ENCODE peak calls at places on chromosomes 1 and 21, in seven cellular contexts. One of them, this sample, is unnamed.

GRCh38 chr1:103170608-103171007 is 62.3 kb upstream of the COL11A1 start:
- DNase-seq in foreskin melanocyte: peak
- DNase-seq in mesothelial cell of epicardium: no peak
- DNase-seq in hepatocyte: no peak
- DNase-seq in GM12891: no peak
- DNase-seq in mucosa of gallbladder: no peak
- DNase-seq in breast epithelium: no peak
- DNase-seq in this sample: no peak

GRCh38 chr1:68770817-68771216 is 273.9 kb upstream of the DEPDC1 start:
- DNase-seq in mesothelial cell of epicardium: no peak
- DNase-seq in mucosa of gallbladder: no peak
- DNase-seq in GM12891: no peak
- DNase-seq in foreskin melanocyte: no peak
- DNase-seq in breast epithelium: no peak
- DNase-seq in hepatocyte: no peak
- DNase-seq in this sample: no peak

GRCh38 chr1:221795400-221795799 is 53.5 kb upstream of the DUSP10 start:
- DNase-seq in foreskin melanocyte: no peak
- DNase-seq in hepatocyte: no peak
- DNase-seq in mucosa of gallbladder: no peak
- DNase-seq in GM12891: no peak
- DNase-seq in breast epithelium: no peak
- DNase-seq in mesothelial cell of epicardium: no peak
- DNase-seq in this sample: no peak

GRCh38 chr1:40450491-40451237 is 388 bp downstream of the ZFP69B start:
- DNase-seq in foreskin melanocyte: no peak
- DNase-seq in breast epithelium: no peak
- DNase-seq in mucosa of gallbladder: no peak
- DNase-seq in mesothelial cell of epicardium: peak
- DNase-seq in GM12891: no peak
- DNase-seq in hepatocyte: peak
- DNase-seq in this sample: peak

GRCh38 chr1:228542376-228542775 is 55.2 kb downstream of the RNF187 start:
- DNase-seq in hepatocyte: no peak
- DNase-seq in mesothelial cell of epicardium: no peak
- DNase-seq in breast epithelium: no peak
- DNase-seq in mucosa of gallbladder: no peak
- DNase-seq in GM12891: no peak
- DNase-seq in foreskin melanocyte: no peak
- DNase-seq in this sample: no peak

GRCh38 chr1:243598433-243598832 is 251.6 kb downstream of the AKT3 start:
- DNase-seq in breast epithelium: no peak
- DNase-seq in mucosa of gallbladder: no peak
- DNase-seq in foreskin melanocyte: no peak
- DNase-seq in GM12891: no peak
- DNase-seq in hepatocyte: no peak
- DNase-seq in mesothelial cell of epicardium: no peak
- DNase-seq in this sample: no peak

GRCh38 chr1:6743189-6744101 is 41.8 kb upstream of the CAMTA1 start:
- DNase-seq in mucosa of gallbladder: peak
- DNase-seq in mesothelial cell of epicardium: no peak
- DNase-seq in breast epithelium: no peak
- DNase-seq in GM12891: no peak
- DNase-seq in hepatocyte: no peak
- DNase-seq in foreskin melanocyte: no peak
- DNase-seq in this sample: no peak

GRCh38 chr1:69103213-69103612 is 464.5 kb upstream of the LRRC7 start:
- DNase-seq in hepatocyte: no peak
- DNase-seq in foreskin melanocyte: no peak
- DNase-seq in mucosa of gallbladder: no peak
- DNase-seq in breast epithelium: no peak
- DNase-seq in GM12891: no peak
- DNase-seq in mesothelial cell of epicardium: no peak
- DNase-seq in this sample: no peak

GRCh38 chr1:153362187-153362586 is 4.5 kb downstream of the S100A9 start:
- DNase-seq in hepatocyte: no peak
- DNase-seq in foreskin melanocyte: no peak
- DNase-seq in mesothelial cell of epicardium: peak
- DNase-seq in GM12891: no peak
- DNase-seq in breast epithelium: no peak
- DNase-seq in mucosa of gallbladder: no peak
- DNase-seq in this sample: no peak

GRCh38 chr1:46612937-46613660 is 3.5 kb downstream of the MOB3C start:
- DNase-seq in mucosa of gallbladder: no peak
- DNase-seq in mesothelial cell of epicardium: no peak
- DNase-seq in GM12891: no peak
- DNase-seq in foreskin melanocyte: no peak
- DNase-seq in breast epithelium: no peak
- DNase-seq in hepatocyte: no peak
- DNase-seq in this sample: no peak

GRCh38 chr21:41630249-41630648 is 122.3 kb upstream of the TMPRSS2 start:
- DNase-seq in mucosa of gallbladder: no peak
- DNase-seq in mesothelial cell of epicardium: no peak
- DNase-seq in foreskin melanocyte: no peak
- DNase-seq in GM12891: no peak
- DNase-seq in breast epithelium: no peak
- DNase-seq in hepatocyte: peak
- DNase-seq in this sample: no peak

GRCh38 chr1:28134651-28135207 is 41.8 kb downstream of the PTAFR start:
- DNase-seq in foreskin melanocyte: no peak
- DNase-seq in breast epithelium: no peak
- DNase-seq in GM12891: no peak
- DNase-seq in hepatocyte: no peak
- DNase-seq in mucosa of gallbladder: no peak
- DNase-seq in mesothelial cell of epicardium: no peak
- DNase-seq in this sample: no peak

This sample was measured in HuH-7.5.